ENCODE peak calls at places on chromosomes 3 and 15, in six cellular contexts. V is D341Med; I is stimulated activated CD4-positive, alpha-beta T cell treated with anti-CD3 and anti-CD28 coated beads, Interleukin-12 subunit alpha, Interleukin-12 subunit beta, amount 100 ng/mL, for 48 hours; Q is HFFc6; K is tibial artery; T is prostate gland. N is an unnamed sample.

GRCh38 chr3:7710284-7710683 is 791.3 kb upstream of the LMCD1 start:
- DNase-seq in I (no peak), K (no peak), V (no peak), Q (no peak), T (no peak), N (no peak)

GRCh38 chr3:15315003-15315402 is 17.4 kb downstream of the SH3BP5 start:
- DNase-seq in Q (peak), T (no peak), K (peak), V (no peak), I (no peak), N (no peak)

GRCh38 chr3:183253961-183254815 is 1.1 kb downstream of the B3GNT5 start:
- DNase-seq in V (no peak), Q (no peak), T (peak), I (no peak), K (no peak), N (no peak)

GRCh38 chr3:11530153-11530721 is 113.5 kb downstream of the VGLL4 start:
- DNase-seq in I (no peak), Q (peak), K (no peak), T (peak), V (no peak), N (no peak)

GRCh38 chr15:82159922-82160321 is 102.6 kb downstream of the EFL1 start:
- DNase-seq in I (no peak), V (no peak), Q (peak), T (no peak), K (no peak), N (no peak)

GRCh38 chr3:126431103-126431534 is 36.4 kb downstream of the CFAP100 start:
- DNase-seq in K (no peak), V (peak), T (no peak), Q (no peak), I (no peak), N (no peak)

GRCh38 chr3:186939536-186939935 is 9.2 kb downstream of the ST6GAL1 start:
- DNase-seq in K (no peak), V (no peak), I (no peak), T (no peak), Q (no peak), N (no peak)

GRCh38 chr3:43649365-43649968 is 27.7 kb upstream of the ANO10 start:
- DNase-seq in I (no peak), K (no peak), V (no peak), Q (no peak), T (no peak), N (no peak)

GRCh38 chr15:90818251-90819210 is 49.9 kb upstream of the FURIN start:
- DNase-seq in T (no peak), V (peak), Q (no peak), K (no peak), I (no peak), N (no peak)

GRCh38 chr3:179146911-179147570 is 1.1 kb upstream of the PIK3CA start:
- DNase-seq in T (peak), Q (peak), V (peak), K (no peak), I (peak), N (no peak)

GRCh38 chr15:68313501-68314390 is 36.2 kb downstream of the FEM1B start:
- DNase-seq in T (no peak), K (peak), V (peak), Q (no peak), I (no peak), N (no peak)

GRCh38 chr15:66846811-66847210 is 144.8 kb downstream of the SMAD6 start:
- DNase-seq in K (no peak), I (no peak), T (no peak), Q (no peak), V (no peak), N (no peak)

GRCh38 chr3:196388946-196389345 is 43.3 kb downstream of the UBXN7 start:
- DNase-seq in Q (no peak), V (no peak), I (no peak), T (no peak), K (no peak), N (no peak)

GRCh38 chr3:129794319-129795201 is 99.0 kb downstream of the TMCC1 start:
- DNase-seq in V (peak), I (no peak), T (peak), Q (no peak), K (no peak), N (no peak)

GRCh38 chr3:163508212-163508611 is 1570.1 kb downstream of the SI start:
- DNase-seq in V (no peak), I (no peak), K (no peak), Q (no peak), T (no peak), N (no peak)

GRCh38 chr15:24823473-24823872 is 131.3 kb upstream of the SNRPN start:
- DNase-seq in V (no peak), K (no peak), Q (no peak), T (no peak), I (no peak), N (no peak)

GRCh38 chr3:140768921-140769320 is 91.1 kb downstream of the TRIM42 start:
- DNase-seq in K (no peak), V (no peak), Q (no peak), T (no peak), I (no peak), N (no peak)

GRCh38 chr3:2697589-2697988 is 412.6 kb downstream of the IL5RA start:
- DNase-seq in Q (no peak), I (no peak), T (no peak), V (no peak), K (no peak), N (no peak)